ENCODE peak calls at places on chromosomes 5 and 9, in five cellular contexts. One of them, this sample, is unnamed. For H3K27me3, the result is how much of the 10 kb centered on the place peaks cover.

GRCh38 chr9:133853331-133853730 is 115.2 kb upstream of the SARDH start:
- DNase-seq in mesenchymal stem cell: no peak
- DNase-seq in IMR-90: no peak
- DNase-seq in neuronal stem cell: no peak
- DNase-seq in neural progenitor cell: no peak
- DNase-seq in this sample: no peak

GRCh38 chr5:98713027-98713426 is 60.4 kb upstream of the RGMB start:
- DNase-seq in mesenchymal stem cell: peak
- DNase-seq in IMR-90: peak
- DNase-seq in neuronal stem cell: no peak
- DNase-seq in neural progenitor cell: no peak
- DNase-seq in this sample: no peak

GRCh38 chr5:149143470-149143869 is 2.2 kb downstream of the ABLIM3 start:
- DNase-seq in neuronal stem cell: no peak
- DNase-seq in neural progenitor cell: no peak
- DNase-seq in IMR-90: peak
- DNase-seq in mesenchymal stem cell: peak
- DNase-seq in this sample: no peak

GRCh38 chr9:89446440-89447310 is 51.2 kb downstream of the SEMA4D start:
- DNase-seq in neuronal stem cell: no peak
- DNase-seq in IMR-90: no peak
- DNase-seq in neural progenitor cell: no peak
- DNase-seq in mesenchymal stem cell: no peak
- DNase-seq in this sample: no peak

GRCh38 chr9:138028596-138028995 is 151.0 kb downstream of the CACNA1B start:
- DNase-seq in neural progenitor cell: peak
- DNase-seq in mesenchymal stem cell: no peak
- DNase-seq in IMR-90: no peak
- DNase-seq in neuronal stem cell: no peak
- DNase-seq in this sample: peak

GRCh38 chr5:39231705-39232525 is 12.6 kb upstream of the FYB1 start:
- DNase-seq in neuronal stem cell: no peak
- DNase-seq in IMR-90: no peak
- DNase-seq in neural progenitor cell: no peak
- DNase-seq in mesenchymal stem cell: no peak
- DNase-seq in this sample: no peak

GRCh38 chr5:139711067-139711851 is 63.1 kb downstream of the CXXC5 start:
- DNase-seq in IMR-90: peak
- DNase-seq in neural progenitor cell: peak
- DNase-seq in neuronal stem cell: peak
- DNase-seq in mesenchymal stem cell: peak
- DNase-seq in this sample: peak

GRCh38 chr5:73448451-73449136 is at the start of gene FOXD1:
- DNase-seq in IMR-90: peak
- DNase-seq in neuronal stem cell: no peak
- DNase-seq in mesenchymal stem cell: peak
- DNase-seq in neural progenitor cell: peak
- DNase-seq in this sample: peak

GRCh38 chr5:17951392-17952169 is 317.3 kb downstream of the TAF11L14 start:
- DNase-seq in mesenchymal stem cell: no peak
- DNase-seq in neural progenitor cell: peak
- DNase-seq in IMR-90: no peak
- DNase-seq in neuronal stem cell: peak
- DNase-seq in this sample: peak

GRCh38 chr9:97559111-97559514 is 57.6 kb downstream of the TMOD1 start:
- DNase-seq in mesenchymal stem cell: no peak
- DNase-seq in neural progenitor cell: no peak
- DNase-seq in neuronal stem cell: no peak
- DNase-seq in IMR-90: peak
- DNase-seq in this sample: no peak

GRCh38 chr5:180704362-180704761 is 35.5 kb downstream of the OR2Y1 start:
- DNase-seq in neural progenitor cell: no peak
- DNase-seq in IMR-90: peak
- DNase-seq in neuronal stem cell: no peak
- DNase-seq in mesenchymal stem cell: no peak
- DNase-seq in this sample: no peak

GRCh38 chr5:149610583-149611250 is 29.4 kb downstream of the ARHGEF37 start:
- DNase-seq in neural progenitor cell: no peak
- DNase-seq in mesenchymal stem cell: no peak
- DNase-seq in neuronal stem cell: no peak
- DNase-seq in IMR-90: no peak
- DNase-seq in this sample: no peak

GRCh38 chr9:135015565-135015964 is 71.9 kb upstream of the OLFM1 start:
- DNase-seq in IMR-90: no peak
- DNase-seq in neuronal stem cell: no peak
- DNase-seq in mesenchymal stem cell: no peak
- DNase-seq in neural progenitor cell: no peak
- DNase-seq in this sample: no peak

GRCh38 chr9:79652598-79652997 is 80.8 kb downstream of the TLE4 start:
- DNase-seq in IMR-90: peak
- DNase-seq in neural progenitor cell: no peak
- DNase-seq in neuronal stem cell: no peak
- DNase-seq in mesenchymal stem cell: peak
- DNase-seq in this sample: no peak

GRCh38 chr9:22141906-22142305 is 132.8 kb upstream of the CDKN2B start:
- DNase-seq in mesenchymal stem cell: peak
- DNase-seq in neural progenitor cell: peak
- DNase-seq in IMR-90: peak
- DNase-seq in neuronal stem cell: no peak
- DNase-seq in this sample: no peak

GRCh38 chr5:135465391-135466122 is 13.4 kb upstream of the TIFAB start:
- DNase-seq in IMR-90: no peak
- DNase-seq in mesenchymal stem cell: no peak
- DNase-seq in neuronal stem cell: no peak
- DNase-seq in neural progenitor cell: no peak
- DNase-seq in this sample: no peak

GRCh38 chr5:124906339-124907097 is 160.1 kb upstream of the ZNF608 start:
- DNase-seq in neuronal stem cell: no peak
- DNase-seq in IMR-90: peak
- DNase-seq in neural progenitor cell: peak
- DNase-seq in mesenchymal stem cell: peak
- DNase-seq in this sample: peak

GRCh38 chr5:124905756-124906155 is 159.3 kb upstream of the ZNF608 start:
- DNase-seq in neural progenitor cell: no peak
- DNase-seq in IMR-90: no peak
- DNase-seq in mesenchymal stem cell: no peak
- DNase-seq in neuronal stem cell: no peak
- DNase-seq in this sample: no peak

GRCh38 chr5:124905256-124905655 is 158.8 kb upstream of the ZNF608 start:
- DNase-seq in neural progenitor cell: peak
- DNase-seq in IMR-90: no peak
- DNase-seq in mesenchymal stem cell: no peak
- DNase-seq in neuronal stem cell: no peak
- DNase-seq in this sample: no peak

GRCh38 chr5:124908603-124909451 is 162.4 kb upstream of the ZNF608 start:
- DNase-seq in neuronal stem cell: no peak
- DNase-seq in mesenchymal stem cell: peak
- DNase-seq in IMR-90: peak
- DNase-seq in neural progenitor cell: peak
- DNase-seq in this sample: no peak

GRCh38 chr5:124907098-124907644 is 160.7 kb upstream of the ZNF608 start:
- DNase-seq in mesenchymal stem cell: no peak
- DNase-seq in IMR-90: no peak
- DNase-seq in neural progenitor cell: no peak
- DNase-seq in neuronal stem cell: no peak
- DNase-seq in this sample: no peak
- H3K9ac ChIP-seq in mesenchymal stem cell: no peak
- H3K9ac ChIP-seq in IMR-90: no peak
- H3K9ac ChIP-seq in neural progenitor cell: no peak
- H3K9ac ChIP-seq in neuronal stem cell: no peak
- H3K9ac ChIP-seq in this sample: no peak

DNA sequence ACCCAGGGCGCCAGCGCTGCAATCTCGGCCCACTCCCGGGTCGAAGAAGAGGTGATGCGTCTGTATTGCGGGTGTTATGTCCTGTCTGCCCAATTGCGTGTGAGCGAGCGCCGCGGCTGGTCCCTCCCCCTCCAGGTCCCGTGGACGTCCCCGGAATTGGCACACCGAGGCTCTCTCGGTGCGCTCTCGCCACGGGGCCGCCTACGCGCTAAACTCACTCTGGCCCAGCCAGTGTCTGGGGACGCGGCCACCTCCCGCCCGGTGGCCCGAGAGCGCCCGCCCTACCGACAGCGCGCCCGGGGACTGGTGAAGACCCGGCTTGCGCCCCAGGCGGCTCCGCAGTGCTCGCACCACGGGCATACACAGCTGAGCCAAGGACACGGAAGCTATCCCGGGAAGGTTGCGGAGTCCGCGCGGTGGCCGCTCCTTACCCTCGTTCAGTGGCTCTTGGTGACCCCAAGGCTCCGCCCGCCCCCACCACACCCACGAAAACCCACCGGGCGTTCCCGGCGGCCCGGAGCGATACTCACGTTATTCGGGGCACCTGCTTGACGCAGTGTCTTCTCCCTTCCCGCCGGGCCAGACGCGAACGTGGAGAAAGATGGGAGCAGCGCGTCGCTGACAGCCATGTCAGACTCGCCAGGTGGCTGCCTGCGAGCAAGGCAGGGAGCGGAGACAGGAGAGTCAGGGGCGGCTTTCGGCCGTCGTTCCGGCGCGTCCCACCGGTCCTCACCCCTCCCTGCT is 997 bp downstream of the KLF4 start:
- DNase-seq in neural progenitor cell: peak
- DNase-seq in IMR-90: peak
- DNase-seq in mesenchymal stem cell: peak
- DNase-seq in neuronal stem cell: no peak
- DNase-seq in this sample: peak
- H3K27me3 ChIP-seq in neural progenitor cell: half or more
- H3K27me3 ChIP-seq in IMR-90: under half
- H3K27me3 ChIP-seq in mesenchymal stem cell: under half
- H3K27me3 ChIP-seq in neuronal stem cell: under half
- H3K27me3 ChIP-seq in this sample: half or more

GRCh38 chr9:3887121-3887797 is 361.5 kb upstream of the RFX3 start:
- DNase-seq in neuronal stem cell: no peak
- DNase-seq in neural progenitor cell: no peak
- DNase-seq in mesenchymal stem cell: no peak
- DNase-seq in IMR-90: no peak
- DNase-seq in this sample: no peak

GRCh38 chr9:3884736-3885135 is 358.9 kb upstream of the RFX3 start:
- DNase-seq in neural progenitor cell: peak
- DNase-seq in IMR-90: no peak
- DNase-seq in neuronal stem cell: peak
- DNase-seq in mesenchymal stem cell: peak
- DNase-seq in this sample: no peak

GRCh38 chr9:3888496-3888858 is 362.7 kb upstream of the RFX3 start:
- DNase-seq in neural progenitor cell: no peak
- DNase-seq in neuronal stem cell: no peak
- DNase-seq in IMR-90: no peak
- DNase-seq in mesenchymal stem cell: no peak
- DNase-seq in this sample: no peak

GRCh38 chr9:3893519-3893918 is 367.7 kb upstream of the RFX3 start:
- DNase-seq in neuronal stem cell: no peak
- DNase-seq in mesenchymal stem cell: no peak
- DNase-seq in neural progenitor cell: no peak
- DNase-seq in IMR-90: no peak
- DNase-seq in this sample: no peak

GRCh38 chr9:3887798-3888495 is 362.1 kb upstream of the RFX3 start:
- DNase-seq in neural progenitor cell: no peak
- DNase-seq in neuronal stem cell: no peak
- DNase-seq in IMR-90: no peak
- DNase-seq in mesenchymal stem cell: no peak
- DNase-seq in this sample: no peak
- H3K9ac ChIP-seq in neural progenitor cell: no peak
- H3K9ac ChIP-seq in neuronal stem cell: no peak
- H3K9ac ChIP-seq in IMR-90: no peak
- H3K9ac ChIP-seq in mesenchymal stem cell: no peak
- H3K9ac ChIP-seq in this sample: no peak

GRCh38 chr5:141882594-141883183 is 4.5 kb upstream of the PCDH1 start:
- DNase-seq in IMR-90: no peak
- DNase-seq in neuronal stem cell: no peak
- DNase-seq in mesenchymal stem cell: no peak
- DNase-seq in neural progenitor cell: peak
- DNase-seq in this sample: no peak
- H3K27me3 ChIP-seq in IMR-90: half or more
- H3K27me3 ChIP-seq in neuronal stem cell: under half
- H3K27me3 ChIP-seq in mesenchymal stem cell: half or more
- H3K27me3 ChIP-seq in neural progenitor cell: under half
- H3K27me3 ChIP-seq in this sample: under half

This sample was measured in endodermal cell.